ENCODE peak calls at places on chromosome 12, in four cellular contexts. R is NCI-H69, N is SW480, Y is neuronal stem cell. S is an unnamed sample.

GRCh38 chr12:49538740-49539403 is at the start of gene KCNH3:
- DNase-seq in R (peak; percentile 98), N (peak; percentile 73), Y (peak; percentile 70), S (no peak)

GRCh38 chr12:69490920-69491643 is 20.9 kb downstream of the FRS2 start:
- DNase-seq in R (no peak), N (no peak), Y (no peak), S (no peak)

GRCh38 chr12:59736359-59736758 is 140.5 kb downstream of the SLC16A7 start:
- DNase-seq in R (no peak), N (no peak), Y (no peak), S (no peak)

GRCh38 chr12:91413591-91413990 is 231.0 kb upstream of the DCN start:
- DNase-seq in R (peak; percentile 63), N (peak; percentile 89), Y (no peak), S (peak; percentile 49)

GRCh38 chr12:96514328-96514727 is 25.0 kb downstream of the CFAP54 start:
- DNase-seq in R (peak; percentile 14), N (no peak), Y (no peak), S (no peak)

GRCh38 chr12:117968826-117969659 is at the start of gene KSR2:
- DNase-seq in R (peak; percentile 98), N (peak; percentile 90), Y (peak; percentile 84), S (no peak)

GRCh38 chr12:57844725-57845477 is 1.6 kb downstream of the CTDSP2 start:
- DNase-seq in R (peak; percentile 18), N (peak; percentile 46), Y (no peak), S (no peak)

GRCh38 chr12:17206553-17206952 is 600.6 kb upstream of the LMO3 start:
- DNase-seq in R (no peak), N (no peak), Y (no peak), S (no peak)

GRCh38 chr12:14612895-14613294 is 45.2 kb upstream of the PLBD1 start:
- DNase-seq in R (no peak), N (no peak), Y (no peak), S (no peak)

GRCh38 chr12:16120027-16120426 is 157.5 kb downstream of the SLC15A5 start:
- DNase-seq in R (peak; percentile 18), N (no peak), Y (no peak), S (no peak)

GRCh38 chr12:62640910-62641448 is 174.4 kb downstream of the MON2 start:
- DNase-seq in R (no peak), N (no peak), Y (no peak), S (peak; percentile 45)

GRCh38 chr12:124938606-124939427 is 24.4 kb upstream of the UBC start:
- DNase-seq in R (no peak), N (peak; percentile 94), Y (no peak), S (peak; percentile 81)

GRCh38 chr12:7716391-7716790 is 5.2 kb downstream of the DPPA3 start:
- DNase-seq in R (no peak), N (peak; percentile 74), Y (no peak), S (no peak)

GRCh38 chr12:124544983-124545382 is 22.4 kb downstream of the NCOR2 start:
- DNase-seq in R (no peak), N (no peak), Y (no peak), S (no peak)

GRCh38 chr12:106082216-106083175 is 56.3 kb downstream of the NUAK1 start:
- DNase-seq in R (no peak), N (no peak), Y (no peak), S (no peak)

GRCh38 chr12:57089259-57090245 is 638 bp downstream of the NAB2 start:
- DNase-seq in R (peak; percentile 59), N (no peak), Y (no peak), S (no peak)

GRCh38 chr12:13033266-13033875 is 10.8 kb upstream of the FAM234B start:
- DNase-seq in R (no peak), N (no peak), Y (no peak), S (no peak)

GRCh38 chr12:33427071-33427470 is 12.5 kb downstream of the SYT10 start:
- DNase-seq in R (no peak), N (peak; percentile 21), Y (no peak), S (no peak)

GRCh38 chr12:6735448-6736191 is 11.8 kb downstream of the COPS7A start:
- DNase-seq in R (peak; percentile 65), N (peak; percentile 80), Y (no peak), S (no peak)

GRCh38 chr12:89663577-89664357 is 44.9 kb downstream of the ATP2B1 start:
- DNase-seq in R (peak; percentile 75), N (peak; percentile 19), Y (no peak), S (no peak)

GRCh38 chr12:65868133-65868705 is 43.9 kb downstream of the HMGA2 start:
- DNase-seq in R (no peak), N (no peak), Y (no peak), S (no peak)

GRCh38 chr12:113954547-113954946 is 11.6 kb downstream of the RBM19 start:
- DNase-seq in R (no peak), N (no peak), Y (no peak), S (no peak)

GRCh38 chr12:3045989-3046388 is 31.2 kb upstream of the TSPAN9 start:
- DNase-seq in R (no peak), N (no peak), Y (no peak), S (no peak)

GRCh38 chr12:62684586-62685295 is 218.1 kb downstream of the MON2 start:
- DNase-seq in R (peak; percentile 71), N (no peak), Y (no peak), S (no peak)

GRCh38 chr12:131845121-131845520 is 16.9 kb downstream of the MMP17 start:
- DNase-seq in R (peak; percentile 61), N (no peak), Y (no peak), S (no peak)

GRCh38 chr12:26179829-26180228 is 15.5 kb upstream of the SSPN start:
- DNase-seq in R (no peak), N (no peak), Y (no peak), S (no peak)

GRCh38 chr12:52155048-52155868 is 36.6 kb downstream of the KRT80 start:
- DNase-seq in R (peak; percentile 50), N (peak; percentile 87), Y (no peak), S (no peak)

GRCh38 chr12:2395352-2395977 is 342.7 kb downstream of the CACNA1C start:
- DNase-seq in R (peak; percentile 67), N (peak; percentile 63), Y (peak; percentile 64), S (no peak)

GRCh38 chr12:104670439-104671406 is 214.0 kb downstream of the CHST11 start:
- DNase-seq in R (no peak), N (peak; percentile 38), Y (no peak), S (no peak)

GRCh38 chr12:66428261-66428660 is 126.0 kb downstream of the HELB start:
- DNase-seq in R (no peak), N (no peak), Y (no peak), S (no peak)

GRCh38 chr12:30823764-30824163 is 69.0 kb upstream of the CAPRIN2 start:
- DNase-seq in R (no peak), N (no peak), Y (no peak), S (no peak)

GRCh38 chr12:14394317-14395058 is 29.0 kb downstream of the ATF7IP start:
- DNase-seq in R (peak; percentile 90), N (peak; percentile 76), Y (peak; percentile 63), S (peak; percentile 71)

GRCh38 chr12:124545508-124546418 is 21.6 kb downstream of the NCOR2 start:
- DNase-seq in R (no peak), N (no peak), Y (no peak), S (no peak)